ENCODE peak calls at places on chromosomes 12 and 14, in ten cellular contexts. N, H, L, D, B, R, W, U, X and K are unnamed samples. For H3K36me3 and H3K27me3, the result is how much of the 10 kb centered on the place peaks cover.

GRCh38 chr14:34029921-34030334 is 79.1 kb upstream of the EGLN3 start:
- DNase-seq in H (peak), D (no peak), W (no peak), R (peak), N (no peak), X (no peak), U (no peak), L (no peak), B (no peak), K (peak)

GRCh38 chr12:118126119-118126757 is 9.7 kb upstream of the PEBP1 start:
- DNase-seq in H (no peak), R (peak), D (peak), U (no peak), X (no peak), N (no peak), B (no peak), L (peak), W (no peak), K (peak)

GRCh38 chr14:104580961-104581360 is 1.4 kb downstream of the C14orf180 start:
- DNase-seq in R (no peak), U (no peak), X (peak), H (peak), W (no peak), B (no peak), D (no peak), N (no peak), L (peak), K (peak)

GRCh38 chr14:91919814-91920213 is 27.7 kb downstream of the FBLN5 start:
- DNase-seq in W (no peak), U (no peak), H (no peak), X (peak), R (no peak), N (no peak), D (no peak), L (no peak), B (no peak), K (peak)

GRCh38 chr14:86625637-86626036 is 1095.7 kb downstream of the FLRT2 start:
- DNase-seq in L (no peak), H (no peak), R (no peak), W (no peak), B (no peak), D (no peak), U (no peak), X (peak), N (no peak), K (no peak)

GRCh38 chr12:56634242-56634836 is 4.2 kb upstream of the BAZ2A start:
- DNase-seq in L (peak), B (no peak), U (peak), N (peak), H (peak), W (no peak), D (peak), X (no peak), R (peak), K (peak)

GRCh38 chr14:106652494-106652893 is 1126.1 kb downstream of the TMEM121 start:
- DNase-seq in B (no peak), H (no peak), R (no peak), D (no peak), X (no peak), N (no peak), L (no peak), W (no peak), U (no peak), K (no peak)

GRCh38 chr12:21828111-21828775 is 53.7 kb upstream of the KCNJ8 start:
- DNase-seq in B (no peak), D (no peak), X (peak), H (no peak), U (no peak), L (no peak), W (no peak), R (no peak), N (no peak), K (peak)

GRCh38 chr12:24991209-24992049 is 42.5 kb upstream of the BCAT1 start:
- DNase-seq in B (peak), H (peak), N (peak), X (peak), W (no peak), D (no peak), L (no peak), R (no peak), U (no peak), K (no peak)

GRCh38 chr12:39074063-39074462 is 168.7 kb upstream of the CPNE8 start:
- DNase-seq in D (no peak), W (no peak), X (no peak), H (no peak), R (no peak), B (no peak), N (no peak), L (no peak), U (no peak), K (no peak)

GRCh38 chr14:84533181-84533580 is 996.8 kb upstream of the FLRT2 start:
- DNase-seq in D (no peak), W (no peak), L (no peak), X (no peak), R (no peak), H (no peak), N (no peak), B (no peak), U (no peak), K (no peak)

GRCh38 chr12:132392389-132393244 is 63.2 kb upstream of the GALNT9 start:
- DNase-seq in W (no peak), L (no peak), R (no peak), X (no peak), U (no peak), N (no peak), H (no peak), D (no peak), B (no peak), K (no peak)

GRCh38 chr14:23829736-23830474 is 123.7 kb upstream of the DHRS4 start:
- DNase-seq in U (no peak), D (no peak), B (no peak), L (no peak), H (peak), R (peak), X (peak), W (no peak), N (no peak), K (no peak)

GRCh38 chr12:27964123-27964522 is 8.4 kb downstream of the PTHLH start:
- DNase-seq in R (no peak), U (no peak), H (no peak), B (no peak), D (no peak), L (no peak), N (no peak), X (peak), W (no peak), K (no peak)

GRCh38 chr12:107655281-107656065 is 30.1 kb upstream of the PWP1 start:
- DNase-seq in R (peak), X (no peak), L (no peak), N (no peak), B (no peak), W (no peak), U (no peak), H (no peak), D (no peak), K (no peak)

GRCh38 chr12:49698619-49699545 is 8.3 kb downstream of the FMNL3 start:
- DNase-seq in W (peak), U (no peak), D (no peak), B (peak), N (peak), R (no peak), H (no peak), X (peak), L (no peak), K (peak)

GRCh38 chr14:102086346-102086971 is 385 bp downstream of the HSP90AA1 start:
- DNase-seq in L (peak), H (peak), B (no peak), N (peak), U (peak), R (peak), X (peak), W (no peak), D (peak), K (no peak)

GRCh38 chr14:102923201-102923919 is 897 bp downstream of the AMN start:
- DNase-seq in N (no peak), L (no peak), W (no peak), B (no peak), X (no peak), U (no peak), R (peak), H (peak), D (peak), K (no peak)

GRCh38 chr14:67694791-67695393 is 672 bp downstream of the RDH11 start:
- DNase-seq in D (peak), R (peak), H (peak), B (peak), L (peak), W (peak), X (peak), N (peak), U (peak), K (no peak)

GRCh38 chr12:111184161-111184560 is 184.7 kb downstream of the PHETA1 start:
- DNase-seq in U (no peak), D (no peak), X (no peak), L (no peak), W (no peak), R (no peak), H (no peak), N (no peak), B (no peak), K (no peak)

GRCh38 chr12:124698211-124698997 is 131.0 kb upstream of the NCOR2 start:
- DNase-seq in B (no peak), L (no peak), R (no peak), N (no peak), U (no peak), X (peak), D (no peak), H (no peak), W (no peak), K (no peak)

GRCh38 chr12:10122689-10123088 is 7.3 kb downstream of the CLEC7A start:
- DNase-seq in H (no peak), R (no peak), X (no peak), L (no peak), D (no peak), N (no peak), B (no peak), U (no peak), W (no peak), K (no peak)

GRCh38 chr12:68536885-68537284 is 73.8 kb upstream of the RAP1B start:
- DNase-seq in L (no peak), R (no peak), U (no peak), N (no peak), X (no peak), W (no peak), H (no peak), B (no peak), D (no peak), K (no peak)

GRCh38 chr12:10288989-10289388 is 18.7 kb upstream of the KLRD1 start:
- DNase-seq in X (no peak), N (no peak), L (no peak), H (no peak), B (no peak), W (no peak), D (no peak), U (no peak), R (no peak), K (no peak)

GRCh38 chr12:125092872-125093680 is 27.8 kb downstream of the AACS start:
- DNase-seq in L (no peak), U (no peak), D (peak), H (peak), W (no peak), B (no peak), N (no peak), X (peak), R (peak), K (no peak)

GRCh38 chr12:21330682-21331253 is 3.9 kb downstream of the SLCO1A2 start:
- DNase-seq in W (no peak), N (no peak), X (peak), U (no peak), L (no peak), D (no peak), R (no peak), B (no peak), H (no peak), K (no peak)

GRCh38 chr12:102995372-102995771 is 37.9 kb downstream of the ASCL1 start:
- DNase-seq in B (no peak), D (no peak), H (no peak), W (no peak), X (no peak), L (no peak), U (no peak), R (no peak), N (no peak), K (no peak)

GRCh38 chr14:105836160-105836559 is 309.8 kb downstream of the TMEM121 start:
- DNase-seq in N (no peak), B (no peak), H (no peak), W (no peak), L (no peak), D (no peak), U (no peak), X (no peak), R (no peak), K (no peak)

GRCh38 chr12:37672655-37673260 is 643.8 kb upstream of the ALG10B start:
- DNase-seq in X (no peak), W (no peak), U (no peak), R (no peak), L (no peak), N (no peak), H (no peak), D (no peak), B (no peak), K (no peak)

GRCh38 chr12:6333029-6333428 is 8.8 kb downstream of the TNFRSF1A start:
- DNase-seq in D (no peak), H (no peak), N (peak), R (no peak), X (no peak), W (no peak), B (no peak), U (no peak), L (no peak), K (no peak)

GRCh38 chr12:98530068-98530467 is 14.7 kb downstream of the TMPO start:
- DNase-seq in B (no peak), D (no peak), X (no peak), W (no peak), U (no peak), N (no peak), R (no peak), H (no peak), L (no peak), K (no peak)
- H3K36me3 ChIP-seq in B (under half), D (under half), X (under half), W (half or more), U (half or more), N (under half), R (under half), H (under half), L (under half), K (under half)

GRCh38 chr14:52049721-52050588 is 18.9 kb downstream of the NID2 start:
- DNase-seq in X (no peak), R (peak), H (peak), N (no peak), D (no peak), L (no peak), B (no peak), U (no peak), W (no peak), K (no peak)
- H3K27me3 ChIP-seq in X (under half), R (under half), H (under half), N (under half), D (under half), L (under half), B (under half), U (under half), W (under half), K (under half)

DNA sequence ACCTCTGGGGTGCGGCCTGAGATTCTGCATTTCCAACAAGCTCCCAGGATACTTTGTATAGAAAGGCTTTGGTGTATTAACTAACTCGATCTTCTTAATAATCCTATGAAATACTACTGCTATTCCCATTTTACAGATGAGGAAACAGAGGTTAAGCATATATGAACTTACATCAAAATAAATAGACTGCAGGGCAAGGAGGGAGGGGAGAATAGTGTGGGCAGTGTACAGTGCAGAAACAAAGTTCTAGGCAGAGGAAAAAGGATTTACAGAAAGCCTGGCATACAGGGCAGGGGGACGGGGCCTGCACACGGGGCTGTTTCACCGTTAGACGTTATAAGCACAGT is 19.0 kb downstream of the NINJ2 start:
- DNase-seq in H (no peak), D (no peak), X (no peak), L (no peak), R (no peak), W (no peak), B (no peak), N (no peak), U (no peak), K (no peak)
- H3K27ac ChIP-seq in H (no peak), D (peak), X (no peak), L (peak), R (peak), W (no peak), B (no peak), N (peak), U (peak), K (peak)

GRCh38 chr14:100297320-100298300 is 8.6 kb downstream of the SLC25A29 start:
- DNase-seq in N (no peak), L (peak), R (peak), U (no peak), H (peak), X (peak), D (peak), W (no peak), B (no peak), K (peak)
- H3K36me3 ChIP-seq in N (under half), L (under half), R (under half), U (under half), H (under half), X (under half), D (under half), W (under half), B (under half), K (under half)

GRCh38 chr12:122206111-122206881 is 2.8 kb downstream of the B3GNT4 start:
- DNase-seq in X (no peak), B (no peak), W (no peak), L (no peak), D (no peak), N (no peak), H (no peak), R (no peak), U (no peak), K (no peak)
- H3K27me3 ChIP-seq in X (under half), B (under half), W (under half), L (under half), D (under half), N (under half), H (under half), R (under half), U (under half), K (under half)